ENCODE peak calls at places on chromosomes 6 and 20, in six cellular contexts. V is endothelial cell, D is HEK293T, M is M059J, Q is cardiac fibroblast, Y is A549. X is an unnamed sample.

GRCh38 chr6:20877008-20877937 is 343.0 kb downstream of the CDKAL1 start:
- DNase-seq in M (peak), V (no peak), Y (peak), D (no peak), Q (peak), X (peak)

GRCh38 chr20:54204063-54204462 is 3.8 kb upstream of the PFDN4 start:
- DNase-seq in M (no peak), D (no peak), Q (no peak), Y (no peak), V (no peak), X (no peak)

GRCh38 chr6:15386756-15387112 is 140.9 kb downstream of the JARID2 start:
- DNase-seq in V (no peak), Y (no peak), M (no peak), D (no peak), Q (no peak), X (no peak)

GRCh38 chr20:10673176-10673830 is 496 bp downstream of the JAG1 start:
- DNase-seq in D (peak), M (peak), V (peak), Y (no peak), Q (no peak), X (peak)

GRCh38 chr6:159099311-159099710 is 54.5 kb upstream of the TAGAP start:
- DNase-seq in D (no peak), Q (no peak), V (no peak), M (no peak), Y (no peak), X (no peak)

GRCh38 chr6:137866200-137866913 is 702 bp upstream of the TNFAIP3 start:
- DNase-seq in M (no peak), Q (no peak), Y (no peak), D (no peak), V (no peak), X (no peak)

GRCh38 chr20:44355503-44356352 is at the start of gene HNF4A:
- DNase-seq in Q (no peak), Y (peak), D (no peak), V (no peak), M (no peak), X (no peak)

GRCh38 chr20:4697874-4698221 is 23.9 kb upstream of the PRND start:
- DNase-seq in V (no peak), Y (no peak), Q (no peak), M (no peak), D (no peak), X (no peak)

GRCh38 chr6:154840363-154840762 is 107.1 kb downstream of the SCAF8 start:
- DNase-seq in D (no peak), Y (no peak), V (no peak), M (no peak), Q (no peak), X (no peak)

GRCh38 chr6:145339089-145339488 is 396.2 kb downstream of the EPM2A start:
- DNase-seq in Y (no peak), M (no peak), V (no peak), D (no peak), Q (no peak), X (no peak)

GRCh38 chr20:564195-564594 is 20.6 kb upstream of the CSNK2A1 start:
- DNase-seq in V (no peak), M (no peak), Q (no peak), Y (no peak), D (no peak), X (no peak)

GRCh38 chr6:154548130-154548830 is 37.8 kb upstream of the CNKSR3 start:
- DNase-seq in Q (peak), M (peak), Y (no peak), V (no peak), D (peak), X (peak)

GRCh38 chr20:33851842-33852466 is 40.8 kb downstream of the CHMP4B start:
- DNase-seq in Y (no peak), V (no peak), D (no peak), M (peak), Q (no peak), X (no peak)

GRCh38 chr6:90478789-90479602 is 107.9 kb downstream of the MAP3K7 start:
- DNase-seq in M (peak), D (peak), Q (peak), V (peak), Y (peak), X (peak)

GRCh38 chr20:43658068-43658722 is 8.7 kb upstream of the MYBL2 start:
- DNase-seq in Y (peak), V (no peak), Q (peak), D (peak), M (peak), X (no peak)

GRCh38 chr20:23586735-23587525 is 18.6 kb upstream of the CST9L start:
- DNase-seq in Y (no peak), D (no peak), Q (no peak), V (no peak), M (no peak), X (no peak)

GRCh38 chr6:37827603-37828265 is 8.2 kb downstream of the ZFAND3 start:
- DNase-seq in V (no peak), D (no peak), Q (no peak), M (no peak), Y (no peak), X (no peak)

GRCh38 chr20:62407221-62407992 is at the start of gene CABLES2:
- DNase-seq in D (peak), V (peak), Q (peak), Y (peak), M (peak), X (peak)

GRCh38 chr6:47651505-47651944 is 46.9 kb upstream of the ADGRF4 start:
- DNase-seq in V (no peak), D (no peak), M (peak), Q (peak), Y (no peak), X (peak)

GRCh38 chr6:169668203-169668847 is 33.5 kb downstream of the WDR27 start:
- DNase-seq in Y (no peak), Q (no peak), D (no peak), V (no peak), M (no peak), X (no peak)

GRCh38 chr20:19552144-19552895 is 205.7 kb upstream of the RIN2 start:
- DNase-seq in Y (peak), M (peak), V (peak), Q (peak), D (peak), X (no peak)

GRCh38 chr6:70684794-70685493 is 17.3 kb downstream of the SMAP1 start:
- DNase-seq in Q (no peak), V (no peak), M (peak), Y (no peak), D (no peak), X (no peak)

GRCh38 chr20:48350291-48350988 is 477.4 kb downstream of the PREX1 start:
- DNase-seq in Y (peak), M (peak), V (peak), Q (no peak), D (peak), X (no peak)